ENCODE peak calls at places on chromosome 1, in seven cellular contexts. One of them, this sample, is unnamed.

GRCh38 chr1:206786212-206786886 is 14.1 kb upstream of the IL10 start:
- DNase-seq in GM23338: no peak
- DNase-seq in hepatocyte: no peak
- DNase-seq in HCT116: no peak
- DNase-seq in GM23248: no peak
- DNase-seq in OCI-LY7: no peak
- DNase-seq in PC-3: no peak
- DNase-seq in this sample: no peak

GRCh38 chr1:228335406-228336307 is 71.0 kb downstream of the TRIM11 start:
- DNase-seq in GM23338: no peak
- DNase-seq in OCI-LY7: no peak
- DNase-seq in GM23248: no peak
- DNase-seq in hepatocyte: no peak
- DNase-seq in PC-3: no peak
- DNase-seq in HCT116: no peak
- DNase-seq in this sample: no peak

GRCh38 chr1:59333626-59334277 is 36.9 kb downstream of the FGGY start:
- DNase-seq in OCI-LY7: no peak
- DNase-seq in hepatocyte: no peak
- DNase-seq in GM23338: no peak
- DNase-seq in PC-3: no peak
- DNase-seq in GM23248: no peak
- DNase-seq in HCT116: no peak
- DNase-seq in this sample: no peak

GRCh38 chr1:54272134-54272533 is 72.2 kb downstream of the MRPL37 start:
- DNase-seq in hepatocyte: no peak
- DNase-seq in PC-3: no peak
- DNase-seq in OCI-LY7: no peak
- DNase-seq in GM23248: no peak
- DNase-seq in HCT116: no peak
- DNase-seq in GM23338: no peak
- DNase-seq in this sample: no peak

GRCh38 chr1:151596166-151596933 is 15.5 kb upstream of the SNX27 start:
- DNase-seq in GM23248: no peak
- DNase-seq in hepatocyte: peak; percentile 50
- DNase-seq in PC-3: peak; percentile 92
- DNase-seq in GM23338: no peak
- DNase-seq in OCI-LY7: no peak
- DNase-seq in HCT116: no peak
- DNase-seq in this sample: no peak

GRCh38 chr1:236471096-236471495 is 52.7 kb upstream of the LGALS8 start:
- DNase-seq in PC-3: no peak
- DNase-seq in GM23248: no peak
- DNase-seq in HCT116: no peak
- DNase-seq in OCI-LY7: no peak
- DNase-seq in GM23338: no peak
- DNase-seq in hepatocyte: no peak
- DNase-seq in this sample: no peak

GRCh38 chr1:206854401-206855129 is 10.9 kb upstream of the IL20 start:
- DNase-seq in GM23338: no peak
- DNase-seq in OCI-LY7: no peak
- DNase-seq in PC-3: no peak
- DNase-seq in GM23248: no peak
- DNase-seq in hepatocyte: no peak
- DNase-seq in HCT116: no peak
- DNase-seq in this sample: no peak

GRCh38 chr1:234535763-234536515 is 57.0 kb upstream of the TARBP1 start:
- DNase-seq in OCI-LY7: no peak
- DNase-seq in HCT116: no peak
- DNase-seq in hepatocyte: peak; percentile 42
- DNase-seq in PC-3: no peak
- DNase-seq in GM23248: peak; percentile 68
- DNase-seq in GM23338: no peak
- DNase-seq in this sample: peak; percentile 61

GRCh38 chr1:236302941-236303340 is 21.2 kb upstream of the ERO1B start:
- DNase-seq in PC-3: no peak
- DNase-seq in OCI-LY7: no peak
- DNase-seq in hepatocyte: no peak
- DNase-seq in HCT116: no peak
- DNase-seq in GM23338: no peak
- DNase-seq in GM23248: no peak
- DNase-seq in this sample: no peak

GRCh38 chr1:109251277-109252166 is 2.2 kb downstream of the CELSR2 start:
- DNase-seq in OCI-LY7: no peak
- DNase-seq in PC-3: no peak
- DNase-seq in GM23248: no peak
- DNase-seq in GM23338: no peak
- DNase-seq in HCT116: no peak
- DNase-seq in hepatocyte: no peak
- DNase-seq in this sample: no peak

GRCh38 chr1:232164078-232164963 is 465.6 kb downstream of the SIPA1L2 start:
- DNase-seq in OCI-LY7: no peak
- DNase-seq in GM23338: no peak
- DNase-seq in hepatocyte: no peak
- DNase-seq in GM23248: no peak
- DNase-seq in PC-3: peak; percentile 91
- DNase-seq in HCT116: no peak
- DNase-seq in this sample: no peak

GRCh38 chr1:10107985-10108663 is 75.4 kb downstream of the UBE4B start:
- DNase-seq in PC-3: peak; percentile 84
- DNase-seq in hepatocyte: peak; percentile 13
- DNase-seq in GM23248: peak; percentile 69
- DNase-seq in GM23338: no peak
- DNase-seq in HCT116: peak; percentile 91
- DNase-seq in OCI-LY7: no peak
- DNase-seq in this sample: no peak

GRCh38 chr1:105608713-105609112 is 1447.8 kb upstream of the PRMT6 start:
- DNase-seq in GM23248: peak; percentile 53
- DNase-seq in OCI-LY7: no peak
- DNase-seq in HCT116: no peak
- DNase-seq in GM23338: peak; percentile 14
- DNase-seq in hepatocyte: peak; percentile 13
- DNase-seq in PC-3: peak; percentile 41
- DNase-seq in this sample: no peak

GRCh38 chr1:245765241-245766000 is 610.6 kb downstream of the KIF26B start:
- DNase-seq in GM23248: peak; percentile 62
- DNase-seq in hepatocyte: no peak
- DNase-seq in PC-3: peak; percentile 42
- DNase-seq in OCI-LY7: no peak
- DNase-seq in HCT116: no peak
- DNase-seq in GM23338: no peak
- DNase-seq in this sample: no peak

GRCh38 chr1:206700445-206701036 is 15.8 kb downstream of the MAPKAPK2 start:
- DNase-seq in PC-3: no peak
- DNase-seq in GM23248: peak; percentile 64
- DNase-seq in OCI-LY7: no peak
- DNase-seq in hepatocyte: no peak
- DNase-seq in HCT116: no peak
- DNase-seq in GM23338: no peak
- DNase-seq in this sample: no peak

GRCh38 chr1:219670426-219671149 is 57.7 kb upstream of the ZC3H11B start:
- DNase-seq in PC-3: peak; percentile 93
- DNase-seq in GM23248: no peak
- DNase-seq in GM23338: no peak
- DNase-seq in hepatocyte: no peak
- DNase-seq in HCT116: no peak
- DNase-seq in OCI-LY7: no peak
- DNase-seq in this sample: no peak

GRCh38 chr1:173052681-173053196 is 2.0 kb upstream of the TNFSF18 start:
- DNase-seq in GM23248: no peak
- DNase-seq in hepatocyte: no peak
- DNase-seq in HCT116: peak; percentile 49
- DNase-seq in GM23338: no peak
- DNase-seq in OCI-LY7: no peak
- DNase-seq in PC-3: peak; percentile 100
- DNase-seq in this sample: no peak

GRCh38 chr1:29379438-29380073 is 143.2 kb downstream of the PTPRU start:
- DNase-seq in HCT116: peak; percentile 72
- DNase-seq in hepatocyte: no peak
- DNase-seq in GM23338: peak; percentile 89
- DNase-seq in GM23248: peak; percentile 38
- DNase-seq in OCI-LY7: peak; percentile 44
- DNase-seq in PC-3: peak; percentile 66
- DNase-seq in this sample: peak; percentile 72

GRCh38 chr1:9397984-9398526 is 105.4 kb downstream of the SPSB1 start:
- DNase-seq in PC-3: no peak
- DNase-seq in GM23338: no peak
- DNase-seq in GM23248: peak; percentile 55
- DNase-seq in OCI-LY7: no peak
- DNase-seq in hepatocyte: no peak
- DNase-seq in HCT116: no peak
- DNase-seq in this sample: no peak

GRCh38 chr1:44775930-44776748 is 799 bp downstream of the RPS8 start:
- DNase-seq in GM23248: peak; percentile 49
- DNase-seq in GM23338: no peak
- DNase-seq in hepatocyte: peak; percentile 55
- DNase-seq in PC-3: peak; percentile 17
- DNase-seq in HCT116: no peak
- DNase-seq in OCI-LY7: peak; percentile 51
- DNase-seq in this sample: no peak

GRCh38 chr1:97668945-97669344 is 251.9 kb downstream of the DPYD start:
- DNase-seq in GM23338: no peak
- DNase-seq in HCT116: peak; percentile 16
- DNase-seq in OCI-LY7: no peak
- DNase-seq in hepatocyte: peak; percentile 5
- DNase-seq in PC-3: peak; percentile 64
- DNase-seq in GM23248: peak; percentile 49
- DNase-seq in this sample: no peak

GRCh38 chr1:1344672-1345361 is 4.4 kb downstream of the DVL1 start:
- DNase-seq in hepatocyte: peak; percentile 77
- DNase-seq in OCI-LY7: no peak
- DNase-seq in HCT116: peak; percentile 95
- DNase-seq in GM23338: no peak
- DNase-seq in GM23248: peak; percentile 93
- DNase-seq in PC-3: peak; percentile 100
- DNase-seq in this sample: no peak

GRCh38 chr1:29236993-29237905 is 927 bp downstream of the PTPRU start:
- DNase-seq in OCI-LY7: no peak
- DNase-seq in HCT116: no peak
- DNase-seq in PC-3: peak; percentile 31
- DNase-seq in GM23248: peak; percentile 73
- DNase-seq in hepatocyte: peak; percentile 83
- DNase-seq in GM23338: peak; percentile 57
- DNase-seq in this sample: peak; percentile 77

GRCh38 chr1:27427836-27428315 is 35.5 kb downstream of the GPR3 start:
- DNase-seq in PC-3: no peak
- DNase-seq in GM23338: no peak
- DNase-seq in hepatocyte: no peak
- DNase-seq in GM23248: no peak
- DNase-seq in HCT116: no peak
- DNase-seq in OCI-LY7: no peak
- DNase-seq in this sample: no peak
- H3K4me1 ChIP-seq in PC-3: no peaks in the 10 kb centered on the region
- H3K4me1 ChIP-seq in GM23338: peaks cover 46% of the 10 kb centered on the region
- H3K4me1 ChIP-seq in hepatocyte: peaks cover 38% of the 10 kb centered on the region
- H3K4me1 ChIP-seq in GM23248: peaks cover 36% of the 10 kb centered on the region
- H3K4me1 ChIP-seq in HCT116: no peaks in the 10 kb centered on the region
- H3K4me1 ChIP-seq in OCI-LY7: peaks cover 70% of the 10 kb centered on the region
- H3K4me1 ChIP-seq in this sample: peaks cover 14% of the 10 kb centered on the region

GRCh38 chr1:224894915-224895314 is 34.6 kb upstream of the DNAH14 start:
- DNase-seq in hepatocyte: peak; percentile 21
- DNase-seq in GM23248: peak; percentile 38
- DNase-seq in GM23338: peak; percentile 82
- DNase-seq in PC-3: peak; percentile 65
- DNase-seq in HCT116: peak; percentile 18
- DNase-seq in OCI-LY7: peak; percentile 15
- DNase-seq in this sample: peak; percentile 46
- TF ChIP-seq EZH2phosphoT487 in hepatocyte: no peak
- TF ChIP-seq EZH2phosphoT487 in GM23248: no peak
- TF ChIP-seq EZH2phosphoT487 in GM23338: no peak
- TF ChIP-seq EZH2phosphoT487 in PC-3: no peak
- TF ChIP-seq EZH2phosphoT487 in HCT116: no peak
- TF ChIP-seq EZH2phosphoT487 in OCI-LY7: no peak
- TF ChIP-seq EZH2phosphoT487 in this sample: no peak

DNA sequence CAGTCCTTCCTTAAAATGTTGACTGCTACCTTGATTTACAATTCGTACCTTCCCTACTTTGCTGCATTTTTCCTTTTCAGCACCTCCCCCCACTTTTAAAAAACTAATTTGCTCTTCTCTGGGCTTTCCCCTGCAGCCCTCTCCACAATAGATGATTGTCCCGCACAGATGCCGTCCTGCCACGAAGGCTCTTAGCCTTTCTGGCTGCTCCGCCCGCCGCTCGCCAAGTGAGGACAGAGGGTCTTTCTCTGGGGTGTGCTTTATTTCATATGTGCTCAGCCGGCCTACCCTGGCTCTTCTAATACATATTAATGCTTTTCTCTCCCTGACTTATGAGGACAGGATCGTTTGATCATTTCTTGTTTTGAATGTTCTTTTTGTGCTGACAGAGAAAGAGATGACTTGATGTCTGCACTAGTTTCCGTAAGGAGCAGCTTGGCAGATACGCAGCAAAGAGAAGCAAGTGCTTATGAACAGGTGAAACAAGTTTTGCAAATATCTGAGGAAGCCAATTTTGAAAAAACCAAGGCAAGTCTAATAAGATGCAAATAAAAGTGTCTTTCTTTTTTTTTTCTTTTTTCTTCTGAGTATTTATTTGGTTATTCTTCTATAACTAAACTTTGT is 60.6 kb downstream of the SDCCAG8 start:
- DNase-seq in hepatocyte: no peak
- DNase-seq in HCT116: no peak
- DNase-seq in PC-3: no peak
- DNase-seq in GM23248: no peak
- DNase-seq in GM23338: peak; percentile 59
- DNase-seq in OCI-LY7: no peak
- DNase-seq in this sample: peak; percentile 77
- H3K4me1 ChIP-seq in hepatocyte: no peaks in the 10 kb centered on the region
- H3K4me1 ChIP-seq in HCT116: no peaks in the 10 kb centered on the region
- H3K4me1 ChIP-seq in PC-3: no peaks in the 10 kb centered on the region
- H3K4me1 ChIP-seq in GM23248: peaks cover 13% of the 10 kb centered on the region
- H3K4me1 ChIP-seq in GM23338: peaks cover 21% of the 10 kb centered on the region
- H3K4me1 ChIP-seq in OCI-LY7: no peaks in the 10 kb centered on the region
- H3K4me1 ChIP-seq in this sample: peaks cover 26% of the 10 kb centered on the region

GRCh38 chr1:229596961-229597699 is 28.8 kb downstream of the TAF5L start:
- DNase-seq in hepatocyte: no peak
- DNase-seq in PC-3: no peak
- DNase-seq in HCT116: no peak
- DNase-seq in GM23248: peak; percentile 88
- DNase-seq in OCI-LY7: no peak
- DNase-seq in GM23338: no peak
- DNase-seq in this sample: no peak

GRCh38 chr1:229597877-229598276 is 28.0 kb downstream of the TAF5L start:
- DNase-seq in PC-3: no peak
- DNase-seq in GM23248: peak; percentile 74
- DNase-seq in HCT116: no peak
- DNase-seq in OCI-LY7: no peak
- DNase-seq in hepatocyte: no peak
- DNase-seq in GM23338: no peak
- DNase-seq in this sample: no peak

GRCh38 chr1:229600229-229600628 is 25.7 kb downstream of the TAF5L start:
- DNase-seq in GM23248: no peak
- DNase-seq in OCI-LY7: no peak
- DNase-seq in GM23338: no peak
- DNase-seq in PC-3: no peak
- DNase-seq in hepatocyte: no peak
- DNase-seq in HCT116: no peak
- DNase-seq in this sample: no peak

GRCh38 chr1:229603387-229604005 is 22.4 kb downstream of the TAF5L start:
- DNase-seq in PC-3: no peak
- DNase-seq in GM23248: no peak
- DNase-seq in hepatocyte: no peak
- DNase-seq in GM23338: no peak
- DNase-seq in HCT116: no peak
- DNase-seq in OCI-LY7: no peak
- DNase-seq in this sample: no peak

GRCh38 chr1:229599218-229599812 is 26.6 kb downstream of the TAF5L start:
- DNase-seq in HCT116: no peak
- DNase-seq in GM23338: no peak
- DNase-seq in GM23248: peak; percentile 44
- DNase-seq in hepatocyte: no peak
- DNase-seq in OCI-LY7: no peak
- DNase-seq in PC-3: no peak
- DNase-seq in this sample: no peak
- TF ChIP-seq EZH2phosphoT487 in HCT116: no peak
- TF ChIP-seq EZH2phosphoT487 in GM23338: no peak
- TF ChIP-seq EZH2phosphoT487 in GM23248: no peak
- TF ChIP-seq EZH2phosphoT487 in hepatocyte: no peak
- TF ChIP-seq EZH2phosphoT487 in OCI-LY7: no peak
- TF ChIP-seq EZH2phosphoT487 in PC-3: no peak
- TF ChIP-seq EZH2phosphoT487 in this sample: no peak